ENCODE peak calls at places on chromosomes 2 and 18, in seven cellular contexts. B, Z, X, W, M, V and C are unnamed samples.

GRCh38 chr2:109615637-109616144 is 1.5 kb downstream of the SOWAHC start:
- DNase-seq in X (no peak), M (no peak), V (no peak), Z (no peak), B (peak), W (peak), C (no peak)

GRCh38 chr18:394997-395383 is 105.5 kb downstream of the COLEC12 start:
- DNase-seq in V (no peak), M (peak), Z (peak), X (no peak), B (peak), W (no peak), C (no peak)

GRCh38 chr2:8544786-8545631 is 136.8 kb upstream of the ID2 start:
- DNase-seq in Z (no peak), V (peak), W (peak), B (peak), M (peak), X (peak), C (peak)

GRCh38 chr2:214810670-214811069 is 1.2 kb upstream of the BARD1 start:
- DNase-seq in Z (no peak), M (no peak), V (no peak), X (no peak), B (peak), W (no peak), C (no peak)

GRCh38 chr2:106827178-106827577 is 58.8 kb downstream of the ST6GAL2 start:
- DNase-seq in B (no peak), W (no peak), V (no peak), Z (no peak), M (peak), X (no peak), C (no peak)

GRCh38 chr2:10297950-10298349 is 4.8 kb upstream of the HPCAL1 start:
- DNase-seq in V (peak), X (peak), B (no peak), Z (no peak), M (peak), W (no peak), C (no peak)

GRCh38 chr2:179981085-179981484 is 26.0 kb downstream of the CWC22 start:
- DNase-seq in V (no peak), B (no peak), M (peak), Z (no peak), W (no peak), X (no peak), C (no peak)

GRCh38 chr18:76589866-76590265 is 94.8 kb upstream of the ZNF516 start:
- DNase-seq in B (no peak), M (no peak), X (no peak), V (no peak), Z (no peak), W (no peak), C (no peak)

GRCh38 chr2:43415582-43415981 is 180.3 kb downstream of the THADA start:
- DNase-seq in W (no peak), Z (no peak), M (no peak), X (no peak), V (no peak), B (no peak), C (no peak)

GRCh38 chr2:17713291-17713690 is 40.3 kb downstream of the SMC6 start:
- DNase-seq in M (no peak), B (no peak), W (no peak), V (no peak), X (no peak), Z (no peak), C (no peak)

GRCh38 chr18:7618821-7619410 is 51.8 kb downstream of the PTPRM start:
- DNase-seq in B (peak), X (no peak), Z (no peak), M (peak), V (no peak), W (no peak), C (no peak)

GRCh38 chr18:57776767-57777166 is 26.3 kb downstream of the ATP8B1 start:
- DNase-seq in B (no peak), V (no peak), M (no peak), W (peak), Z (no peak), X (no peak), C (no peak)